ENCODE peak calls at places on chromosomes 7 and 10, in five cellular contexts. Y is ascending aorta, E is MM.1S, J is left ventricle myocardium inferior, A is heart left ventricle. S is an unnamed sample.
A peak's percentile ranks its signal among the peaks of the same experiment; 100 is the strongest.

GRCh38 chr10:79342295-79342761 is 4.9 kb upstream of the PPIF start:
- DNase-seq in J (no peak), A (no peak), E (no peak), Y (no peak), S (no peak)

GRCh38 chr10:14050598-14050997 is 280.1 kb downstream of the FRMD4A start:
- DNase-seq in A (no peak), Y (no peak), E (no peak), J (no peak), S (no peak)

GRCh38 chr10:21347043-21347799 is 178.3 kb downstream of the SKIDA1 start:
- DNase-seq in Y (no peak), J (no peak), A (no peak), E (no peak), S (no peak)

GRCh38 chr7:150881189-150881588 is 28.9 kb downstream of the AOC1 start:
- DNase-seq in J (no peak), E (no peak), A (no peak), Y (no peak), S (no peak)

GRCh38 chr7:48360574-48360973 is 189.3 kb downstream of the ABCA13 start:
- DNase-seq in A (no peak), Y (no peak), J (no peak), E (no peak), S (no peak)

GRCh38 chr10:37703833-37704382 is 153.5 kb downstream of the ZNF248 start:
- DNase-seq in E (no peak), J (no peak), A (no peak), Y (no peak), S (no peak)

GRCh38 chr10:24920907-24921881 is 31.2 kb downstream of the PRTFDC1 start:
- DNase-seq in Y (peak; percentile 83), J (peak; percentile 32), A (peak; percentile 75), E (no peak), S (peak; percentile 83)

GRCh38 chr7:80719261-80719660 is 80.8 kb downstream of the CD36 start:
- DNase-seq in Y (no peak), E (no peak), A (no peak), J (no peak), S (no peak)

GRCh38 chr10:60299961-60300883 is 89.5 kb downstream of the ANK3 start:
- DNase-seq in A (peak; percentile 42), Y (no peak), E (no peak), J (peak; percentile 34), S (no peak)

DNA sequence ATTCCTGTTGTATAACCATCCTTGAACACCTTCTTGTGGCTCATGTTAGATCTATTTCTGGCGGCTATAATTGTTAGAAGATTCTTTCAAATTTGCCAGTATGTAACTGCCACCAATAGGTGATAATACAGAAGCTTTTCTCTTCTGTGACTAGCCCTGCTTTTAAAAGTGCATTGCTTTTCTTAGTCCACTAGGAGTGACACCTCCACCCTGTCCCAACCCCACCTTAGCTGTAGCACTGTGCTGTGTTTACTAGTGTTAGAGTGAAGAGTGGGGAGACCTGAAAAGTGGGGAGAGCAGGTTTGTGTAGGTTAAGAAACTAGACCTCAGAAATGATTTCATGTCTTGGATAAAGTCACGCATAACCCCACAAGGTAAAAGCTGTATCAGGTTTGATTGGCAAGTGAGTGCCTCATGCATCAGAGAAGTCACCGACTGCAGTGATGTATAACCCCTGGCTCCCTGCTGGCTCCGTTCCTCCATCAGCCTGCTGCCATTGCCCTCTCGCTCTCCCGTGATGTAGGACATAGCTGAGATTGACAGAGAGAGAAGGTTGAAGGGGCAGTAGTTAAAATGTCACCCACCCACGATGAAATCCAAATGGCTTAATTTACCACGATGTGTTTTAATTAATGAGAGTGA is 12.5 kb downstream of the NPVF start:
- DNase-seq in Y (no peak), A (no peak), E (no peak), J (no peak), S (no peak)
- H3K4me3 ChIP-seq in Y (no peak overlapping the region), A (no peak overlapping the region), E (no peak overlapping the region), J (no peak overlapping the region), S (no peak overlapping the region)

GRCh38 chr10:5297466-5297865 is 67.3 kb upstream of the UCN3 start:
- DNase-seq in Y (no peak), J (peak; percentile 30), E (peak; percentile 67), A (peak; percentile 74), S (peak; percentile 29)

GRCh38 chr10:5303504-5303903 is 61.3 kb upstream of the UCN3 start:
- DNase-seq in Y (no peak), A (no peak), J (no peak), E (no peak), S (no peak)

GRCh38 chr10:5293691-5294550 is 70.8 kb upstream of the UCN3 start:
- DNase-seq in J (peak; percentile 47), E (no peak), Y (peak; percentile 72), A (peak; percentile 54), S (peak; percentile 71)

GRCh38 chr10:5299950-5300349 is 64.8 kb upstream of the UCN3 start:
- DNase-seq in A (no peak), J (no peak), Y (no peak), E (no peak), S (no peak)

GRCh38 chr10:5297996-5298395 is 66.8 kb upstream of the UCN3 start:
- DNase-seq in Y (no peak), A (no peak), J (no peak), E (no peak), S (no peak)
- H3K27ac ChIP-seq in Y (no peak overlapping the region), A (no peak overlapping the region), J (peak overlapping the region; percentile 68), E (peak overlapping the region; percentile 49), S (no peak overlapping the region)

DNA sequence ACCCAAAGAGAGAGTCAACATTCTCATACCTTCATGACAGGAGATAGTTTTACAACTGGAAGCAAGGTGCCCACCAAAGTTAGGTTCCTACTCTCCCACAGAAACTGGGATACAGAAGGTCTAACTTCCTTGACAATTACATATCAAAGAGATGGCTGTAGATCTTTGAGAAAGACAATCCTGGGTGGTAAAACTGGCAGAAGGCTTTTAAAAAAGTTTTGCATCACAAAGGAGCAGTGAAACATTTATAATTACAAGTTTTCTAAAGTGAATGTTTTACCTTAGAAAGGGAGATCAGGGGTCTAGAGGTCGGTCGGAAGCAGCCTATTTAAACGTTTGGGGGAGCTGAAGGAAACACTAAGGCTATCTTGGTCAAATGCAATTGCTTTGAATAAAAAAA is 166.6 kb upstream of the STEAP1 start:
- DNase-seq in J (no peak), A (no peak), Y (no peak), E (no peak), S (no peak)
- TF ChIP-seq CTCF in J (no peak), A (no peak), Y (no peak), E (no peak), S (no peak)

DNA sequence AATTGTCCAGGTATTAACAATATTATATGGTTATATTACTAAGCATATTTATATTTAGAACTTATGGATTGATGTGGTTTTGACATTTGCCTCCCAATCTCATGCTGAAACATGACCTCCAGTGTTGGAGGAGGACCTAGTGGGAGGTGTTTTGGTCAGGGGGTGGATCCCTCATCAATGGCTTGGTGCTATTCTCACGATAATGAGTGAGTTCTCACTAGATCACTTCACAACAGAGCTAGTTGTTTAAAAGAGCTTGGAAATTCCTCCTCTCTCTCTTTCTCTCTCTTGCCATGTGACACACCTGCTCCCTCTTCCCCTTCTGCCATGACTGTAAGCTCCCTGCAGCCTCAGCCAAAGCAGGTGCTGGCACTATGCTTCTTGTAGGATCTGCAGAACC is 19.0 kb downstream of the TFEC start:
- DNase-seq in E (no peak), J (no peak), Y (no peak), A (no peak), S (no peak)
- H3K4me3 ChIP-seq in E (no peak overlapping the region), J (no peak overlapping the region), Y (no peak overlapping the region), A (no peak overlapping the region), S (no peak overlapping the region)

GRCh38 chr7:4768597-4769569 is 6.5 kb upstream of the AP5Z1 start:
- DNase-seq in J (no peak), A (no peak), Y (no peak), E (no peak), S (no peak)
- H3K27ac ChIP-seq in J (no peak overlapping the region), A (no peak overlapping the region), Y (no peak overlapping the region), E (no peak overlapping the region), S (no peak overlapping the region)

DNA sequence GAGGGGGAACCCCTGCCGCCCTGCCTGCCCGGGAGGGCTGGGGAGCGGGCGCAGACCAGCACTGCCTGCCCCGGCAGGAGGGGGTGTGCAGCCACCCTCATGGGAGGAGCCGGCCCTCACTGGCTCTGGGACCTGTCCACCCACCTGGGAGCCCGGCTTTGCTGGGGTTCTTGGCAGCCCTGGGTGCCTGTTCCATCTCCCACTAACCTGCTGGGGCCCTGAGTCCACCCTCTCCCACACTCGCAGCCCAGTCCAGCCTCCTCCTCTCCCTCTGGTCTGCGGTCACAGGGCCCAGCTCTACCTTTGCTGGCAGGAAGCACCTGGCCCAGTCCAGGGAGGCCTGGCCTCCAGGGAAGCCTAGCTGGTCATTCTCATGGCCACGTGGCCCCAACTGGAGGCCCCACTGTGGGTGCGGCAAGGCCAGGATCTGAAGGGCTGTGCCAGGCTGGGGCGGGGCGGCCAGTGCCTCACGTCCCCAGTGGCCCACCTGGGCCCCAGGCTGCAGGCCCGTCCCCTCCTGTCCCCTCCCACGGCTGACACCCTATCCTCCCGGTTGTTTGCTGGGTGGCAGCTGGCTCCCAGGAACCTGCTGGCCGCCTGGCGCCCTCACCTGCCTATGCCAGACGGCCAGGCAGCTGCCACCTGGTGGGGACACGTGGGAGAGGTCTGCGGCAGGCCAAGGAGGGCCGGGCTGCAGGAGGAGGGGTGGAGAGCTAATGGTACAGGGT is at the start of gene TMEM184A:
- DNase-seq in J (no peak), E (peak; percentile 64), A (no peak), Y (no peak), S (no peak)
- TF ChIP-seq CTCF in J (peak; percentile 64), E (peak; percentile 74), A (peak; percentile 28), Y (no peak), S (peak; percentile 42)

GRCh38 chr10:66678521-66678920 is 247.3 kb upstream of the LRRTM3 start:
- DNase-seq in A (no peak), Y (no peak), E (no peak), J (no peak), S (no peak)
- H3K4me3 ChIP-seq in A (no peak overlapping the region), Y (no peak overlapping the region), E (no peak overlapping the region), J (no peak overlapping the region), S (no peak overlapping the region)

DNA sequence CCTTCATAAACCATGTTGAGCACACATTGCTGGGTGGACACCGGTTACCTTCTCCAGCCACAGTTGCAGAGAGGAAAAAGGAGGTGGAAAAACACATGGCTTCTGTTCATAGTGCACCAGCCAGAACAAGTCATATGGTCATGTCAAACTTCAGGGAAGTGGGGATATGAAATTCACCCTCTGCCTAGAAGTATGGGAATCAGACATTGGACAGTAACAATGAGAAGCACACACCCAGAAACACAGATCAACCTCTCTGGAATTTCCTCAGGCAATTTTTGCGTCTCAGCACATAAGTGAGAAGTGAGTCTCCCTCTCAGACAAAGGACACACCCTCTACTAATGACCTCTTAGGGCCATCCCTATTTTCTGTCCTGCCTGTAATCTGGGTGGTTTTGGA is 172.6 kb upstream of the SVIL start:
- DNase-seq in Y (peak; percentile 31), A (no peak), E (no peak), J (no peak), S (peak; percentile 14)
- H3K27ac ChIP-seq in Y (peak overlapping the region; percentile 14), A (no peak overlapping the region), E (no peak overlapping the region), J (no peak overlapping the region), S (no peak overlapping the region)

GRCh38 chr10:89853796-89854195 is 152.4 kb downstream of the KIF20B start:
- DNase-seq in E (no peak), J (no peak), A (no peak), Y (no peak), S (no peak)
- TF ChIP-seq CTCF in E (no peak), J (no peak), A (peak; percentile 4), Y (no peak), S (no peak)